ENCODE peak calls at places on chromosomes 2 and 18, in ten cellular contexts. One of them, this sample, is unnamed.

GRCh38 chr18:7452331-7452730 is 114.8 kb upstream of the PTPRM start:
- DNase-seq in SJCRH30: peak; percentile 6
- DNase-seq in K562: peak; percentile 62
- DNase-seq in lower lobe of right lung: no peak
- DNase-seq in cardiac fibroblast: peak; percentile 31
- DNase-seq in adrenal gland: peak; percentile 39
- DNase-seq in A549: peak; percentile 43
- DNase-seq in H7: peak; percentile 83
- DNase-seq in SJSA1: peak; percentile 11
- DNase-seq in CD8-positive, alpha-beta memory T cell: no peak
- DNase-seq in this sample: peak; percentile 46

GRCh38 chr2:159035790-159036411 is 67.5 kb downstream of the TANC1 start:
- DNase-seq in cardiac fibroblast: peak; percentile 60
- DNase-seq in A549: peak; percentile 64
- DNase-seq in K562: peak; percentile 34
- DNase-seq in H7: peak; percentile 71
- DNase-seq in adrenal gland: peak; percentile 38
- DNase-seq in lower lobe of right lung: no peak
- DNase-seq in SJSA1: no peak
- DNase-seq in CD8-positive, alpha-beta memory T cell: peak; percentile 25
- DNase-seq in SJCRH30: peak; percentile 66
- DNase-seq in this sample: peak; percentile 69

GRCh38 chr2:241617431-241618154 is 19.4 kb downstream of the THAP4 start:
- DNase-seq in SJSA1: no peak
- DNase-seq in adrenal gland: peak; percentile 57
- DNase-seq in SJCRH30: no peak
- DNase-seq in H7: no peak
- DNase-seq in K562: no peak
- DNase-seq in CD8-positive, alpha-beta memory T cell: peak; percentile 66
- DNase-seq in lower lobe of right lung: peak; percentile 61
- DNase-seq in A549: no peak
- DNase-seq in cardiac fibroblast: peak; percentile 36
- DNase-seq in this sample: no peak

GRCh38 chr2:47065771-47066380 is 89.2 kb downstream of the STPG4 start:
- DNase-seq in SJCRH30: peak; percentile 39
- DNase-seq in cardiac fibroblast: peak; percentile 71
- DNase-seq in H7: no peak
- DNase-seq in lower lobe of right lung: no peak
- DNase-seq in A549: no peak
- DNase-seq in K562: no peak
- DNase-seq in SJSA1: peak; percentile 90
- DNase-seq in CD8-positive, alpha-beta memory T cell: no peak
- DNase-seq in adrenal gland: no peak
- DNase-seq in this sample: no peak

GRCh38 chr18:6810191-6810590 is 80.7 kb downstream of the ARHGAP28 start:
- DNase-seq in SJSA1: no peak
- DNase-seq in cardiac fibroblast: peak; percentile 11
- DNase-seq in K562: no peak
- DNase-seq in A549: no peak
- DNase-seq in adrenal gland: no peak
- DNase-seq in SJCRH30: no peak
- DNase-seq in H7: no peak
- DNase-seq in CD8-positive, alpha-beta memory T cell: no peak
- DNase-seq in lower lobe of right lung: no peak
- DNase-seq in this sample: no peak

GRCh38 chr18:79245517-79246001 is 150.2 kb upstream of the NFATC1 start:
- DNase-seq in cardiac fibroblast: no peak
- DNase-seq in SJCRH30: no peak
- DNase-seq in CD8-positive, alpha-beta memory T cell: no peak
- DNase-seq in H7: no peak
- DNase-seq in K562: no peak
- DNase-seq in lower lobe of right lung: peak; percentile 52
- DNase-seq in A549: peak; percentile 90
- DNase-seq in adrenal gland: no peak
- DNase-seq in SJSA1: no peak
- DNase-seq in this sample: no peak

GRCh38 chr2:239266779-239267410 is 133.9 kb downstream of the HDAC4 start:
- DNase-seq in SJCRH30: no peak
- DNase-seq in cardiac fibroblast: no peak
- DNase-seq in lower lobe of right lung: no peak
- DNase-seq in A549: no peak
- DNase-seq in SJSA1: no peak
- DNase-seq in H7: no peak
- DNase-seq in CD8-positive, alpha-beta memory T cell: peak; percentile 33
- DNase-seq in adrenal gland: no peak
- DNase-seq in K562: no peak
- DNase-seq in this sample: no peak

GRCh38 chr18:76445741-76446232 is 49.3 kb downstream of the ZNF516 start:
- DNase-seq in K562: no peak
- DNase-seq in A549: no peak
- DNase-seq in adrenal gland: peak; percentile 73
- DNase-seq in SJCRH30: no peak
- DNase-seq in lower lobe of right lung: peak; percentile 35
- DNase-seq in H7: no peak
- DNase-seq in CD8-positive, alpha-beta memory T cell: no peak
- DNase-seq in cardiac fibroblast: no peak
- DNase-seq in SJSA1: no peak
- DNase-seq in this sample: no peak

GRCh38 chr2:43201497-43201896 is 24.9 kb downstream of the ZFP36L2 start:
- DNase-seq in H7: no peak
- DNase-seq in SJSA1: no peak
- DNase-seq in cardiac fibroblast: no peak
- DNase-seq in SJCRH30: no peak
- DNase-seq in A549: no peak
- DNase-seq in adrenal gland: no peak
- DNase-seq in CD8-positive, alpha-beta memory T cell: no peak
- DNase-seq in lower lobe of right lung: no peak
- DNase-seq in K562: no peak
- DNase-seq in this sample: no peak

GRCh38 chr2:98908909-98909308 is 27.1 kb downstream of the CRACDL start:
- DNase-seq in SJSA1: no peak
- DNase-seq in A549: no peak
- DNase-seq in H7: no peak
- DNase-seq in adrenal gland: no peak
- DNase-seq in cardiac fibroblast: peak; percentile 73
- DNase-seq in SJCRH30: no peak
- DNase-seq in lower lobe of right lung: no peak
- DNase-seq in CD8-positive, alpha-beta memory T cell: no peak
- DNase-seq in K562: no peak
- DNase-seq in this sample: no peak

GRCh38 chr2:188952901-188953300 is 21.3 kb upstream of the COL3A1 start:
- DNase-seq in cardiac fibroblast: peak; percentile 57
- DNase-seq in SJSA1: no peak
- DNase-seq in CD8-positive, alpha-beta memory T cell: no peak
- DNase-seq in adrenal gland: no peak
- DNase-seq in H7: no peak
- DNase-seq in A549: no peak
- DNase-seq in SJCRH30: no peak
- DNase-seq in K562: no peak
- DNase-seq in lower lobe of right lung: no peak
- DNase-seq in this sample: no peak

DNA sequence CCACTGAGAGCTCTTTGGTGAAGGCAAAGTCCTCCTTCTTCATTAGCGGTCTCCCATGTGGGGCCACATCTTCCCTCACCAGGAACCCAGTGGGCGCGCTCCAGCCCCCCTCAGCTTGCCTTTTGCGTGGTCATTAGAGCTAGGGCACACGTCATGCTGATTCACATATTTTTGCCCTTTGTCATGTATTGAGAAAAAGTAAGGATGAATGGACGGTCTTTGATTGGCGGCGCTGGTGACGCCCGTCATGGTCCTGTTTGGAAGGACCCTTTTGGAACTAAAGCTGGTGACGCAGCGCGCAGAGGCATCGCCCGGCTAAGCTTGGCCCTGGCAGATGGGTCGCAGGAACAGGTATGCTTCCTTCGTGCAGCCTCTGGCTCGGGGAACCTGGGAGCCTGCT is 3.1 kb downstream of the SLC14A1 start:
- DNase-seq in adrenal gland: no peak
- DNase-seq in cardiac fibroblast: no peak
- DNase-seq in lower lobe of right lung: no peak
- DNase-seq in SJSA1: peak; percentile 60
- DNase-seq in CD8-positive, alpha-beta memory T cell: no peak
- DNase-seq in A549: no peak
- DNase-seq in K562: no peak
- DNase-seq in H7: no peak
- DNase-seq in SJCRH30: no peak
- DNase-seq in this sample: no peak
- H3K4me3 ChIP-seq in adrenal gland: no peak overlapping the region
- H3K4me3 ChIP-seq in cardiac fibroblast: no peak overlapping the region
- H3K4me3 ChIP-seq in lower lobe of right lung: no peak overlapping the region
- H3K4me3 ChIP-seq in SJSA1: peak overlapping the region; percentile 13
- H3K4me3 ChIP-seq in CD8-positive, alpha-beta memory T cell: no peak overlapping the region
- H3K4me3 ChIP-seq in A549: no peak overlapping the region
- H3K4me3 ChIP-seq in K562: no peak overlapping the region
- H3K4me3 ChIP-seq in H7: no peak overlapping the region
- H3K4me3 ChIP-seq in SJCRH30: no peak overlapping the region
- H3K4me3 ChIP-seq in this sample: no peak overlapping the region

GRCh38 chr18:73681912-73682311 is 465.7 kb downstream of the FBXO15 start:
- DNase-seq in A549: no peak
- DNase-seq in SJSA1: no peak
- DNase-seq in K562: no peak
- DNase-seq in CD8-positive, alpha-beta memory T cell: no peak
- DNase-seq in cardiac fibroblast: no peak
- DNase-seq in H7: no peak
- DNase-seq in SJCRH30: no peak
- DNase-seq in adrenal gland: no peak
- DNase-seq in lower lobe of right lung: no peak
- DNase-seq in this sample: no peak

GRCh38 chr18:73684651-73685050 is 463.0 kb downstream of the FBXO15 start:
- DNase-seq in SJSA1: no peak
- DNase-seq in H7: no peak
- DNase-seq in A549: no peak
- DNase-seq in lower lobe of right lung: no peak
- DNase-seq in CD8-positive, alpha-beta memory T cell: no peak
- DNase-seq in K562: no peak
- DNase-seq in adrenal gland: no peak
- DNase-seq in SJCRH30: no peak
- DNase-seq in cardiac fibroblast: peak; percentile 42
- DNase-seq in this sample: no peak

GRCh38 chr18:73683618-73684238 is 463.9 kb downstream of the FBXO15 start:
- DNase-seq in A549: no peak
- DNase-seq in SJCRH30: no peak
- DNase-seq in adrenal gland: no peak
- DNase-seq in H7: no peak
- DNase-seq in CD8-positive, alpha-beta memory T cell: no peak
- DNase-seq in K562: no peak
- DNase-seq in lower lobe of right lung: no peak
- DNase-seq in cardiac fibroblast: peak; percentile 26
- DNase-seq in SJSA1: no peak
- DNase-seq in this sample: no peak

GRCh38 chr18:73679941-73680700 is 467.5 kb downstream of the FBXO15 start:
- DNase-seq in SJCRH30: no peak
- DNase-seq in K562: no peak
- DNase-seq in SJSA1: no peak
- DNase-seq in adrenal gland: no peak
- DNase-seq in cardiac fibroblast: peak; percentile 40
- DNase-seq in A549: no peak
- DNase-seq in lower lobe of right lung: no peak
- DNase-seq in CD8-positive, alpha-beta memory T cell: no peak
- DNase-seq in H7: no peak
- DNase-seq in this sample: no peak

GRCh38 chr18:73681398-73681797 is 466.2 kb downstream of the FBXO15 start:
- DNase-seq in SJSA1: no peak
- DNase-seq in H7: no peak
- DNase-seq in adrenal gland: no peak
- DNase-seq in SJCRH30: no peak
- DNase-seq in cardiac fibroblast: no peak
- DNase-seq in K562: no peak
- DNase-seq in CD8-positive, alpha-beta memory T cell: no peak
- DNase-seq in A549: no peak
- DNase-seq in lower lobe of right lung: no peak
- DNase-seq in this sample: no peak
- H3K4me3 ChIP-seq in SJSA1: no peak overlapping the region
- H3K4me3 ChIP-seq in H7: no peak overlapping the region
- H3K4me3 ChIP-seq in adrenal gland: no peak overlapping the region
- H3K4me3 ChIP-seq in SJCRH30: no peak overlapping the region
- H3K4me3 ChIP-seq in cardiac fibroblast: no peak overlapping the region
- H3K4me3 ChIP-seq in K562: no peak overlapping the region
- H3K4me3 ChIP-seq in CD8-positive, alpha-beta memory T cell: no peak overlapping the region
- H3K4me3 ChIP-seq in A549: no peak overlapping the region
- H3K4me3 ChIP-seq in lower lobe of right lung: no peak overlapping the region
- H3K4me3 ChIP-seq in this sample: no peak overlapping the region

DNA sequence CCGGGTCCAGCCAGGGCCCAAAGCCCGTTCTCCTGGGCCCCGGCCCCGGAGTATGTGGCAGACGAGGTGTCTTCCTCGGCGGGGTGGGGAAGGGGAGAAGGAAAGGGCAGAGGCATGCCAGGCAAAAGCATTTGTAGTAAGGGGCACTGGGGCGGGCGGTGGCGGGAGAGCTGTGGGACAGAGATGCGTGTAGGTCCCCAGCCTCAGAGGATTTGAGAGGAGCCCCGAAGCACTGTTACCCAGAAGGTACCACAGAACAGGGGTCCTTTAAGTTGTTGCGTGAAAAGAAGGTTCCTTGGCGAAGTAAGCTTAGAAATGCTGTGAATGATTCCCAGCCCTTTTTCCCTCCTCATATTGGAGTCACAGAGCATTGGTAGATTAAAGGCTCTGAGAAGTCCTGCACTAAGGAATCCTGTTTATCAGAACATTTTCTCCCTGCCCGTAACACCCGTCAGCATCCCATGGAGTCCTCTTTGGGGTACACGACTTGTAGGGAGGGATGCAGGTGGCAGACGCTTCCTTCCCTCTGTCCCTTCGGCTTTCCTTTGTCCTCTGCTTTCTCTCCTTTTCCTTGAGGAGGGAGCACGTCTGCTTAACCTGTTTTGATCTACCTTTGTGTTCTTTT is 12.5 kb downstream of the GAREM2 start:
- DNase-seq in adrenal gland: no peak
- DNase-seq in K562: no peak
- DNase-seq in cardiac fibroblast: peak; percentile 9
- DNase-seq in SJCRH30: no peak
- DNase-seq in lower lobe of right lung: no peak
- DNase-seq in A549: no peak
- DNase-seq in CD8-positive, alpha-beta memory T cell: no peak
- DNase-seq in SJSA1: no peak
- DNase-seq in H7: no peak
- DNase-seq in this sample: no peak
- H3K4me3 ChIP-seq in adrenal gland: no peak overlapping the region
- H3K4me3 ChIP-seq in K562: peak overlapping the region; percentile 68
- H3K4me3 ChIP-seq in cardiac fibroblast: peak overlapping the region; percentile 57
- H3K4me3 ChIP-seq in SJCRH30: no peak overlapping the region
- H3K4me3 ChIP-seq in lower lobe of right lung: peak overlapping the region; percentile 60
- H3K4me3 ChIP-seq in A549: peak overlapping the region; percentile 64
- H3K4me3 ChIP-seq in CD8-positive, alpha-beta memory T cell: peak overlapping the region; percentile 58
- H3K4me3 ChIP-seq in SJSA1: peak overlapping the region; percentile 29
- H3K4me3 ChIP-seq in H7: peak overlapping the region; percentile 68
- H3K4me3 ChIP-seq in this sample: no peak overlapping the region

GRCh38 chr2:26477126-26477910 is 606 bp downstream of the OTOF start:
- DNase-seq in SJSA1: no peak
- DNase-seq in K562: peak; percentile 38
- DNase-seq in A549: no peak
- DNase-seq in H7: peak; percentile 79
- DNase-seq in CD8-positive, alpha-beta memory T cell: no peak
- DNase-seq in SJCRH30: no peak
- DNase-seq in cardiac fibroblast: no peak
- DNase-seq in lower lobe of right lung: no peak
- DNase-seq in adrenal gland: no peak
- DNase-seq in this sample: no peak
- H3K4me3 ChIP-seq in SJSA1: no peak overlapping the region
- H3K4me3 ChIP-seq in K562: no peak overlapping the region
- H3K4me3 ChIP-seq in A549: no peak overlapping the region
- H3K4me3 ChIP-seq in H7: no peak overlapping the region
- H3K4me3 ChIP-seq in CD8-positive, alpha-beta memory T cell: no peak overlapping the region
- H3K4me3 ChIP-seq in SJCRH30: no peak overlapping the region
- H3K4me3 ChIP-seq in cardiac fibroblast: no peak overlapping the region
- H3K4me3 ChIP-seq in lower lobe of right lung: no peak overlapping the region
- H3K4me3 ChIP-seq in adrenal gland: no peak overlapping the region
- H3K4me3 ChIP-seq in this sample: no peak overlapping the region